ENCODE peak calls at places on chromosomes 4 and X, in four cellular contexts. Z is dermis microvascular lymphatic vessel endothelial cell; T is CD4-positive, alpha-beta T cell; U is head of caudate nucleus. J is an unnamed sample.

GRCh38 chr4:175421506-175421905 is 390.6 kb downstream of the GPM6A start:
- DNase-seq in T (no peak), Z (no peak), U (no peak), J (no peak)

GRCh38 chrX:105701310-105702052 is 120.9 kb upstream of the NRK start:
- DNase-seq in T (no peak), Z (no peak), U (no peak), J (peak)

GRCh38 chr4:75325316-75325715 is 188.9 kb downstream of the RCHY1 start:
- DNase-seq in T (no peak), Z (no peak), U (no peak), J (no peak)

GRCh38 chrX:1368385-1368698 is 23.6 kb downstream of the SLC25A6 start:
- DNase-seq in U (no peak), T (no peak), Z (no peak), J (no peak)

GRCh38 chrX:821311-822178 is 191.0 kb downstream of the SHOX start:
- DNase-seq in Z (no peak), U (no peak), T (no peak), J (no peak)

GRCh38 chr4:166996216-166996615 is 238.1 kb downstream of the SPOCK3 start:
- DNase-seq in Z (no peak), T (no peak), U (peak), J (no peak)

GRCh38 chr4:86130160-86130933 is 229.5 kb downstream of the MAPK10 start:
- DNase-seq in U (no peak), T (no peak), Z (no peak), J (no peak)

GRCh38 chr4:53463340-53463739 is 85.9 kb downstream of the FIP1L1 start:
- DNase-seq in T (no peak), U (no peak), Z (no peak), J (no peak)

GRCh38 chr4:6771229-6771671 is 11.3 kb upstream of the KIAA0232 start:
- DNase-seq in U (no peak), T (no peak), Z (no peak), J (no peak)

GRCh38 chrX:109880629-109881028 is 122.3 kb upstream of the TMEM164 start:
- DNase-seq in T (no peak), Z (no peak), U (no peak), J (no peak)

GRCh38 chrX:135168533-135168932 is 2.7 kb downstream of the CT55 start:
- DNase-seq in T (no peak), Z (no peak), U (no peak), J (no peak)

GRCh38 chr4:53039741-53040458 is 177.8 kb downstream of the RASL11B start:
- DNase-seq in U (no peak), T (no peak), Z (no peak), J (no peak)

GRCh38 chrX:65596270-65596669 is 61.7 kb upstream of the LAS1L start:
- DNase-seq in T (peak), Z (no peak), U (no peak), J (peak)

GRCh38 chr4:113248320-113248719 is 198.9 kb downstream of the ANK2 start:
- DNase-seq in U (no peak), T (no peak), Z (no peak), J (no peak)

GRCh38 chr4:186021461-186022167 is 47.3 kb upstream of the TLR3 start:
- DNase-seq in T (no peak), U (peak), Z (peak), J (peak)

GRCh38 chr4:101251261-101251660 is 96.1 kb downstream of the PPP3CA start:
- DNase-seq in T (no peak), Z (peak), U (no peak), J (no peak)

GRCh38 chr4:24890561-24890960 is 22.3 kb downstream of the CCDC149 start:
- DNase-seq in Z (no peak), T (no peak), U (no peak), J (no peak)

GRCh38 chrX:1385824-1386223 is 6.1 kb downstream of the SLC25A6 start:
- DNase-seq in T (no peak), Z (no peak), U (no peak), J (no peak)

GRCh38 chrX:71489540-71489939 is 43.4 kb upstream of the OGT start:
- DNase-seq in Z (no peak), U (no peak), T (no peak), J (no peak)

GRCh38 chr4:7108660-7109059 is 40.8 kb upstream of the GRPEL1 start:
- DNase-seq in Z (no peak), T (no peak), U (no peak), J (no peak)

GRCh38 chrX:30793075-30793766 is 95.8 kb downstream of the TAB3 start:
- DNase-seq in T (no peak), U (no peak), Z (no peak), J (no peak)

GRCh38 chr4:18981234-18981615 is 959.7 kb upstream of the LCORL start:
- DNase-seq in U (no peak), Z (no peak), T (no peak), J (no peak)

GRCh38 chr4:38605794-38606586 is 58.0 kb upstream of the KLF3 start:
- DNase-seq in U (no peak), Z (no peak), T (no peak), J (no peak)

GRCh38 chrX:25597561-25597960 is 540.6 kb upstream of the MAGEB18 start:
- DNase-seq in U (no peak), T (no peak), Z (no peak), J (no peak)

GRCh38 chr4:73904491-73904890 is 35.3 kb downstream of the CXCL1 start:
- DNase-seq in Z (no peak), U (no peak), T (no peak), J (peak)

GRCh38 chr4:151325320-151326246 is at the start of gene SH3D19:
- DNase-seq in Z (peak), U (peak), T (no peak), J (peak)

GRCh38 chrX:47748576-47748975 is 88.1 kb upstream of the ZNF81 start:
- DNase-seq in Z (no peak), U (no peak), T (no peak), J (no peak)

GRCh38 chr4:121199742-121200561 is 35.8 kb upstream of the TNIP3 start:
- DNase-seq in Z (no peak), U (no peak), T (peak), J (no peak)

GRCh38 chrX:9942086-9942485 is 25.1 kb upstream of the CLDN34 start:
- DNase-seq in T (no peak), Z (no peak), U (no peak), J (no peak)

GRCh38 chr4:93764647-93765246 is 63.8 kb upstream of the ATOH1 start:
- DNase-seq in Z (peak), U (peak), T (no peak), J (peak)

GRCh38 chr4:118879409-118879808 is 9.2 kb upstream of the SYNPO2 start:
- DNase-seq in T (no peak), U (no peak), Z (no peak), J (no peak)

GRCh38 chr4:152079543-152080293 is 318.9 kb upstream of the GATB start:
- DNase-seq in T (peak), Z (no peak), U (no peak), J (no peak)

GRCh38 chrX:16807976-16808542 is 21.8 kb downstream of the TXLNG start:
- DNase-seq in Z (no peak), T (no peak), U (no peak), J (peak)

GRCh38 chr4:173318648-173319211 is 15.4 kb downstream of the HMGB2 start:
- DNase-seq in Z (peak), T (no peak), U (no peak), J (peak)

GRCh38 chrX:51779306-51779705 is 36.1 kb downstream of the GSPT2 start:
- DNase-seq in U (no peak), T (no peak), Z (no peak), J (no peak)

J was measured in NCI-H226.